ENCODE peak calls at places on chromosomes 7 and 10, in nine cellular contexts. H is progenitor cell of endocrine pancreas, G is nephron progenitor cell, Z is right lobe of liver, F is astrocyte of the spinal cord, J is fibroblast of lung, A is neural progenitor cell, E is AG09319, B is neural crest cell. O is an unnamed sample.

GRCh38 chr10:28845009-28845682 is 167.8 kb downstream of the BAMBI start:
- DNase-seq in Z (no peak), H (no peak), A (no peak), J (peak), G (no peak), B (no peak), E (no peak), F (peak), O (peak)

GRCh38 chr7:151794508-151795167 is 82.3 kb downstream of the PRKAG2 start:
- DNase-seq in Z (no peak), J (no peak), A (no peak), E (no peak), H (no peak), B (no peak), F (peak), G (peak), O (no peak)

GRCh38 chr7:158053516-158053915 is 534.1 kb downstream of the PTPRN2 start:
- DNase-seq in G (no peak), H (no peak), J (no peak), Z (no peak), F (no peak), A (no peak), B (no peak), E (no peak), O (no peak)

GRCh38 chr10:70756710-70757360 is 28.3 kb downstream of the TBATA start:
- DNase-seq in F (peak), Z (no peak), H (no peak), B (no peak), J (peak), G (no peak), E (no peak), A (no peak), O (peak)

GRCh38 chr10:101777857-101778145 is 1.9 kb upstream of the FGF8 start:
- DNase-seq in J (no peak), E (no peak), Z (no peak), F (no peak), H (no peak), A (no peak), G (no peak), B (no peak), O (no peak)

GRCh38 chr7:120404042-120404441 is 131.1 kb downstream of the KCND2 start:
- DNase-seq in A (no peak), Z (no peak), F (peak), G (no peak), E (no peak), H (no peak), B (no peak), J (peak), O (no peak)

GRCh38 chr7:155656891-155657290 is 12.4 kb downstream of the RBM33 start:
- DNase-seq in Z (no peak), A (no peak), F (no peak), J (no peak), B (no peak), E (no peak), G (no peak), H (no peak), O (no peak)

GRCh38 chr10:121927361-121927840 is 430 bp downstream of the ATE1 start:
- DNase-seq in Z (peak), B (no peak), J (peak), A (peak), F (peak), G (no peak), H (no peak), E (no peak), O (no peak)

GRCh38 chr10:36441557-36441956 is 683.8 kb upstream of the ANKRD30A start:
- DNase-seq in J (no peak), F (no peak), A (no peak), Z (no peak), G (no peak), H (no peak), E (no peak), B (no peak), O (peak)

GRCh38 chr7:106916689-106917088 is 51.6 kb downstream of the PIK3CG start:
- DNase-seq in Z (no peak), E (peak), B (no peak), H (no peak), G (no peak), A (no peak), J (peak), F (peak), O (no peak)

GRCh38 chr10:80729896-80730295 is 192.2 kb downstream of the SH2D4B start:
- DNase-seq in F (no peak), B (no peak), H (no peak), E (no peak), A (no peak), J (no peak), Z (no peak), G (no peak), O (no peak)

GRCh38 chr10:4529266-4529665 is 296.7 kb upstream of the AKR1E2 start:
- DNase-seq in G (no peak), J (no peak), E (no peak), B (no peak), F (no peak), H (no peak), Z (no peak), A (no peak), O (no peak)

GRCh38 chr7:32072397-32072796 is 2.2 kb upstream of the PDE1C start:
- DNase-seq in Z (no peak), F (no peak), H (no peak), G (no peak), B (no peak), E (no peak), J (no peak), A (no peak), O (no peak)

GRCh38 chr10:37732685-37733084 is 124.7 kb downstream of the ZNF248 start:
- DNase-seq in F (no peak), Z (no peak), E (no peak), B (no peak), H (no peak), A (no peak), G (no peak), J (no peak), O (no peak)

GRCh38 chr10:5283305-5284158 is 81.2 kb upstream of the UCN3 start:
- DNase-seq in H (peak), A (peak), F (peak), E (no peak), J (peak), G (peak), Z (peak), B (peak), O (peak)

GRCh38 chr10:27983144-27983543 is 15.7 kb downstream of the ODAD2 start:
- DNase-seq in H (no peak), Z (no peak), J (no peak), A (no peak), E (no peak), F (no peak), G (no peak), B (no peak), O (no peak)

GRCh38 chr7:80781561-80781979 is 137.3 kb downstream of the SEMA3C start:
- DNase-seq in B (no peak), J (peak), F (peak), A (peak), G (no peak), E (peak), Z (no peak), H (no peak), O (peak)

GRCh38 chr10:96833220-96834001 is 1.3 kb downstream of the LCOR start:
- DNase-seq in A (peak), J (peak), Z (no peak), G (no peak), F (peak), E (no peak), H (no peak), B (peak), O (peak)

GRCh38 chr10:24721254-24722106 is 2.2 kb downstream of the ARHGAP21 start:
- DNase-seq in A (peak), B (peak), G (peak), E (no peak), H (peak), J (no peak), Z (no peak), F (peak), O (peak)

GRCh38 chr7:116953727-116954442 is 584 bp downstream of the ST7 start:
- DNase-seq in H (peak), J (peak), G (peak), A (peak), B (peak), E (peak), Z (peak), F (peak), O (peak)

GRCh38 chr10:23362879-23363787 is 18.5 kb upstream of the C10orf67 start:
- DNase-seq in E (no peak), Z (no peak), F (no peak), H (no peak), B (no peak), A (no peak), G (no peak), J (no peak), O (no peak)

GRCh38 chr7:127817466-127817865 is 165.5 kb downstream of the SND1 start:
- DNase-seq in B (no peak), E (no peak), A (no peak), H (no peak), Z (no peak), F (no peak), G (no peak), J (no peak), O (no peak)

GRCh38 chr10:1454964-1455363 is 282.4 kb downstream of the ADARB2 start:
- DNase-seq in A (no peak), H (no peak), G (no peak), B (no peak), Z (no peak), E (no peak), J (no peak), F (no peak), O (no peak)

GRCh38 chr10:101066146-101066889 is 4.5 kb downstream of the KAZALD1 start:
- DNase-seq in A (peak), J (peak), H (peak), B (no peak), G (peak), Z (peak), F (peak), E (no peak), O (peak)

GRCh38 chr7:19290936-19291335 is 145.7 kb upstream of the FERD3L start:
- DNase-seq in F (no peak), J (no peak), E (no peak), B (no peak), G (no peak), A (no peak), Z (no peak), H (no peak), O (peak)

GRCh38 chr10:95430231-95430951 is 130.8 kb downstream of the SORBS1 start:
- DNase-seq in H (peak), B (peak), Z (peak), J (peak), E (peak), G (peak), A (peak), F (peak), O (peak)

GRCh38 chr10:4202936-4203335 is 417.9 kb upstream of the KLF6 start:
- DNase-seq in J (peak), B (no peak), F (peak), A (no peak), Z (no peak), H (no peak), E (no peak), G (no peak), O (no peak)

GRCh38 chr7:25790261-25790660 is 361.7 kb upstream of the NFE2L3 start:
- DNase-seq in Z (no peak), G (no peak), J (peak), E (peak), F (no peak), H (no peak), B (no peak), A (no peak), O (no peak)

GRCh38 chr10:61669161-61669755 is 6.5 kb downstream of the CABCOCO1 start:
- DNase-seq in H (no peak), G (no peak), A (no peak), J (peak), F (no peak), Z (no peak), B (no peak), E (no peak), O (no peak)
- TF ChIP-seq CTCF in H (no peak), G (no peak), A (no peak), J (no peak), F (no peak), Z (no peak), B (peak), E (peak), O (no peak)

DNA sequence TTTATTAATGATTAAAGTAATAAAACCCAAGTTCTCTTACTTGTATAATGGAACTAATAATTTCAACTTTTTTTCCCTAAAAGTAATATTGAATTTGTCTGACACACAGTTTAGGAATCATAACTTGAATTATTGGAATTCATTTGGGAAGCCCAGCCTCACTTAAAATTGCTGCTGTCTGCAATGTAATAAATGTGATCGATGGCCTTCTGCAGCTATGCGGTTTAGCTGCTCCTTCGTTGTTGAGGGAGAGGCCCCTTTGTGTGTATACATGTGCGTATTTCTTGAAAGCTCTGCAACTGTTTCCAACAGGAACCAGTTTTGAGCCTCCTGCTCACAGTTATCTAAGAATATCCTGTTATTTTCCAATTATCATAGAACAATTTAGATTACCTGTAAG is 152.5 kb downstream of the AKR1D1 start:
- DNase-seq in A (no peak), J (no peak), Z (no peak), G (no peak), E (no peak), H (no peak), F (no peak), B (no peak), O (no peak)
- TF ChIP-seq CTCF in A (no peak), J (no peak), Z (no peak), G (no peak), E (no peak), H (no peak), F (no peak), B (no peak), O (no peak)

GRCh38 chr10:44862006-44862751 is 49.0 kb upstream of the TMEM72 start:
- DNase-seq in Z (peak), J (no peak), H (no peak), F (no peak), A (no peak), E (no peak), G (no peak), B (no peak), O (no peak)

GRCh38 chr10:44862917-44863316 is 48.2 kb upstream of the TMEM72 start:
- DNase-seq in Z (peak), E (no peak), H (no peak), F (no peak), B (no peak), J (no peak), G (no peak), A (no peak), O (no peak)

GRCh38 chr10:44864042-44864436 is 47.1 kb upstream of the TMEM72 start:
- DNase-seq in F (no peak), A (peak), B (no peak), Z (no peak), H (peak), J (peak), G (no peak), E (no peak), O (no peak)

GRCh38 chr10:44864637-44865288 is 46.4 kb upstream of the TMEM72 start:
- DNase-seq in A (peak), B (peak), F (peak), Z (peak), H (peak), E (peak), G (peak), J (peak), O (peak)

DNA sequence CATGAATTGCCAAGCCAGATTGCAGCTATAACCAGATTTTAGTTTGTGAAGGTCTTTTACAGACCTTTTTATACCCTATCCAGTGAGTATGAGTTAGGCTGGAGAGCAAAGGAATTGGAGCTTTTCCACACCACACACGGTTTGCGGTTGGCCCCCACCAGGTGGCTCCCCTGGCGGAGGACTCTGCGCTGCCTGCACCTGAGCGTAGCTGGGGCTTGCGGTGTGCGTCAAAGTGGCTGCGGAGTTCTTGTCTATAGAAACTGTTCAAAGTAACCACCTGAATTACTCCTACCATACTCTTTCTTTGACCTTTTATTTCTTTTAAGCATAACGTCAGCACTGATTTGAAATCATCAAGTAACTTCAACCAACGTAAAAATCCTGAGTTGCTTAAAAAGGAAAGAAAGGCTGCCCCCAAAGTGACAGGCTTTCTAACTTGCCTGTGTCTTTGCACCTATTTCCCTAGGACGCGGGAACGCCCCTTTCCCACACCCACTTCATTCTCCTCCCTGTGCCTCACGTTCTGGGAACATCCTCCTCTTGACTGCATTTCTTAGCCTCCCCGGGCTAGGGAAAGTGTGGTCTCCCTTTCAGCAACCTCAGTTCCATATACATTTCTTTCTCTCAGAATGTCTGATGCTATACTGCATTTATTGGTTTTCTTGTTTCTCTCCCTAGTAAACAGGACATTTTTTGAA is 47.6 kb upstream of the TMEM72 start:
- DNase-seq in F (no peak), Z (peak), B (no peak), A (peak), G (no peak), J (no peak), H (peak), E (no peak), O (no peak)
- TF ChIP-seq CTCF in F (no peak), Z (no peak), B (peak), A (peak), G (peak), J (no peak), H (peak), E (no peak), O (no peak)

GRCh38 chr7:142010952-142011548 is 15.4 kb downstream of the MGAM start:
- DNase-seq in H (no peak), B (no peak), A (no peak), F (no peak), G (no peak), Z (no peak), E (no peak), J (no peak), O (no peak)

GRCh38 chr7:142017451-142017850 is 21.8 kb downstream of the MGAM start:
- DNase-seq in A (no peak), E (no peak), H (no peak), Z (no peak), J (no peak), G (no peak), B (no peak), F (no peak), O (no peak)

GRCh38 chr7:142009142-142009541 is 13.5 kb downstream of the MGAM start:
- DNase-seq in E (no peak), J (no peak), B (no peak), A (no peak), Z (no peak), H (no peak), G (no peak), F (no peak), O (no peak)

GRCh38 chr7:142018154-142018553 is 22.5 kb downstream of the MGAM start:
- DNase-seq in E (no peak), Z (no peak), J (no peak), F (no peak), H (no peak), B (no peak), A (peak), G (no peak), O (no peak)

DNA sequence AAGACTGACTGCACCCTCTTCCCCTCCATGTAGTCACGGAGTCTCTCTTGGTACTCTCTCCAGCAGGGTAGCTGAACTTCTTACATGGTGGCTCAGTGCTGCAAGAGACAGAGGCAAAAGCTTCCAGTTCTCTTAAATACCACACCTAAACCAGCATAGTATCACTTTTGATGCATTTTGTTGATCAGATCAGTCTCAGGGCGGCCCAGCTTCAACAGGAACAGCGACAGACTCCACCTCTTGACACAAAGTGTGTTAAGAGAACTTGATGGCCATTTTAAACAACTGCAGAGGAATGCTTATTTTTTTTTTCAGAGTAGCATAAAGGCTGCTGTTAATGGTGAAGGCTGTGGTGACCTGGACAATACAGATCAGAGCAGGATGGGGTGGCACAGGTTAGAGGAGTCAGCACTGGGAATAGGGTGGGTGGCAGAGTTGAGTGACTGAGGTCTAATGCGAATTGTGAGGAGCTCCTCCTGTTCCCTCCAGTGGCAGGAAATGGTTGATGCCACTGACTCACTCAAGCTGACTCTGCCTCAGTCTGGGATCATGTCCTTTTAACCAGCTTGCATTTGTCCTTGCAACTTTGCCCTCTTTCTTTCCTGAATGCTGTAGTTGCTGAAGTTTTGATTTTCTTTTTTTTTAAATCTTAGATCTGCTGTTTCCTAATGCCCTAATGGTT is 17.3 kb downstream of the MGAM start:
- DNase-seq in B (no peak), E (no peak), Z (no peak), A (peak), G (no peak), F (no peak), H (no peak), J (no peak), O (peak)
- TF ChIP-seq CTCF in B (no peak), E (no peak), Z (no peak), A (peak), G (no peak), F (no peak), H (no peak), J (no peak), O (peak)

DNA sequence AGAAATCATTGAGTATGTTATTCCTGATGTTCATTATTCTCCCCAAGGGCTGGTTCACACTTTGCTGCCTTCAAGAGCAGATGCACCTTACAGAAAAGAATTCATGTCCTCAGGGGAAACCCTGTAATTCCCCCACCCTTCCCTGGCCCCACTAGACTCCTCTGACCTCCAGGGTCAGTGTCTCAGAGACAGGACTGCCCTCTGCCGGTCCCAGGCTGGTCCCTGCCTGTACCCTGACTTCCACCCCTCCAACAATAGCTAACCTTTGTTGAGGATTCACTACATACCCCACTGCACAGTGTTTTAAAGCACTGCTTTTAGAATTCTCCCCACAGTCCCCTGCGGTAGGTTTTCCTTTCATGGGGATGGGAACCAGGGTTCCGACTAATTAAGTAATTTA is 4.4 kb upstream of the SEPHS1 start:
- DNase-seq in Z (no peak), B (no peak), F (no peak), J (no peak), A (peak), G (no peak), H (no peak), E (no peak), O (no peak)
- TF ChIP-seq CTCF in Z (peak), B (peak), F (no peak), J (no peak), A (peak), G (no peak), H (no peak), E (no peak), O (no peak)

GRCh38 chr10:92688927-92689662 is 660 bp upstream of the HHEX start:
- DNase-seq in A (peak), J (peak), F (peak), Z (peak), E (no peak), B (peak), G (peak), H (peak), O (peak)
- TF ChIP-seq CTCF in A (no peak), J (no peak), F (peak), Z (no peak), E (peak), B (no peak), G (no peak), H (peak), O (no peak)

GRCh38 chr7:91784469-91784868 is 96.0 kb downstream of the MTERF1 start:
- DNase-seq in H (no peak), A (no peak), B (no peak), F (peak), J (peak), G (no peak), E (peak), Z (no peak), O (peak)
- TF ChIP-seq CTCF in H (peak), A (peak), B (peak), F (peak), J (peak), G (no peak), E (peak), Z (peak), O (peak)

O was measured in cardiac fibroblast.